ENCODE peak calls at places on chromosomes 4 and X, in six cellular contexts. J is SK-N-SH, H is uterus, A is neural progenitor cell, G is mucosa of descending colon, L is astrocyte. O is an unnamed sample. For H3K9me3, the result is how much of the 10 kb centered on the place peaks cover.

GRCh38 chr4:55409468-55410171 is 13.9 kb downstream of the TMEM165 start:
- DNase-seq in J (no peak), H (no peak), A (peak), G (no peak), L (no peak), O (no peak)

GRCh38 chrX:44945736-44946135 is 72.7 kb downstream of the KDM6A start:
- DNase-seq in J (no peak), H (no peak), A (no peak), G (no peak), L (no peak), O (no peak)

GRCh38 chr4:655735-656151 is 18.3 kb downstream of the ATP5ME start:
- DNase-seq in J (no peak), H (no peak), A (peak), G (peak), L (no peak), O (no peak)

GRCh38 chrX:9597361-9598035 is 132.6 kb downstream of the TBL1X start:
- DNase-seq in J (no peak), H (no peak), A (no peak), G (no peak), L (no peak), O (no peak)

GRCh38 chr4:75497133-75497532 is 17.1 kb downstream of the RCHY1 start:
- DNase-seq in J (no peak), H (no peak), A (no peak), G (no peak), L (peak), O (no peak)

GRCh38 chr4:24690436-24690835 is 104.9 kb upstream of the SOD3 start:
- DNase-seq in J (no peak), H (no peak), A (no peak), G (no peak), L (no peak), O (no peak)

GRCh38 chr4:112284662-112285411 is 867 bp downstream of the TIFA start:
- DNase-seq in J (peak), H (no peak), A (no peak), G (peak), L (peak), O (peak)

GRCh38 chrX:336227-336626 is 17.6 kb upstream of the GTPBP6 start:
- DNase-seq in J (no peak), H (no peak), A (no peak), G (peak), L (no peak), O (no peak)

GRCh38 chrX:123361371-123361770 is 177.3 kb downstream of the GRIA3 start:
- DNase-seq in J (no peak), H (no peak), A (no peak), G (no peak), L (peak), O (no peak)

DNA sequence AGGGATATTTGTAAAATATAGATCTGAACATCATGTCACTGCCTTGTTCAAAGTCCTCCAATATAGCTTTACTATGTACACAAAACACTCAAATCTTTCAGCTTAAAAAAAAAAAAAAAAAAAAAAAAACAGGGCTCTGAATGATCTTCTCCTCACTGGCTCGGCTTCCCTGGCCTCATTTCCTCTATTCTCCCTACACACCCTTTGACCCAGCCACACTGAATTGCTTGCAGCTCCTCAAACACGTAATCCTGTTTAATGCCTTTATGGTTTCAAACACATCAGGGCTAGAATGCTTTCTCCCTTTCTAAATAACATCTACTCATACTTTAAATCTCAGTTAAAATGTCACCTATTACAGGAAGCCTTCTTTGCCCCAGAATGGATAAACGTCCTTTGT is 60.8 kb downstream of the MTMR8 start:
- DNase-seq in J (no peak), H (no peak), A (peak), G (no peak), L (no peak), O (no peak)
- H3K9me3 ChIP-seq in J (under half), H (under half), A (under half), G (under half), L (under half), O (under half)

GRCh38 chr4:169189372-169189771 is 81.4 kb downstream of the SH3RF1 start:
- DNase-seq in J (no peak), H (no peak), A (no peak), G (no peak), L (no peak), O (no peak)
- TF ChIP-seq CTCF in J (no peak), H (no peak), A (no peak), G (no peak), L (no peak), O (no peak)

GRCh38 chr4:133960975-133961374 is 240.6 kb downstream of the PABPC4L start:
- DNase-seq in J (no peak), H (no peak), A (no peak), G (no peak), L (no peak), O (no peak)
- H3K9me3 ChIP-seq in J (under half), H (under half), A (under half), G (under half), L (under half), O (under half)

GRCh38 chrX:110444996-110445395 is 86.3 kb downstream of the RTL9 start:
- DNase-seq in J (no peak), H (no peak), A (no peak), G (no peak), L (no peak), O (no peak)

GRCh38 chrX:110448459-110448858 is 89.8 kb downstream of the RTL9 start:
- DNase-seq in J (no peak), H (no peak), A (no peak), G (no peak), L (no peak), O (no peak)

GRCh38 chrX:110440016-110440805 is 81.6 kb downstream of the RTL9 start:
- DNase-seq in J (no peak), H (no peak), A (no peak), G (no peak), L (no peak), O (no peak)

GRCh38 chrX:110437686-110438085 is 79.0 kb downstream of the RTL9 start:
- DNase-seq in J (no peak), H (no peak), A (no peak), G (no peak), L (no peak), O (no peak)

DNA sequence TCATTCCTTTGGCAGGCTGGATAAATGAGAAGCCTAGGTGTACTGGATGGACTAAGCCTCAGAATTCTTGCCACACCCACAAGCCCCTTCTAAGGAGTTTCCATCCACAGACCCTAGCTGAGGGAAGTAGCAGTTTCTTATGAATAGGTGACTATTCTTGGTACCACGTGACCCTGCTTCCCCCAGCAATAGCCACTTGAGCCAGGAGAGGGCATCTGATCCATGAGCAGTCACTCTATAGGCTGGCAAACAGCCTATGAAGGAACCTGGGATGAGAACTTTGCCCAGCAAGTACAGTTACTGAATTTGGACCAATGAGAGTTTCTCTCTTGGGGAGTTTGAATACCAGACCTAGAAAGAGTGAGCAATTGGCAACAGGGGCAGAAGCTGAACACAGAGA is 84.0 kb downstream of the RTL9 start:
- DNase-seq in J (peak), H (no peak), A (peak), G (no peak), L (peak), O (peak)
- TF ChIP-seq CTCF in J (peak), H (no peak), A (peak), G (no peak), L (peak), O (peak)

DNA sequence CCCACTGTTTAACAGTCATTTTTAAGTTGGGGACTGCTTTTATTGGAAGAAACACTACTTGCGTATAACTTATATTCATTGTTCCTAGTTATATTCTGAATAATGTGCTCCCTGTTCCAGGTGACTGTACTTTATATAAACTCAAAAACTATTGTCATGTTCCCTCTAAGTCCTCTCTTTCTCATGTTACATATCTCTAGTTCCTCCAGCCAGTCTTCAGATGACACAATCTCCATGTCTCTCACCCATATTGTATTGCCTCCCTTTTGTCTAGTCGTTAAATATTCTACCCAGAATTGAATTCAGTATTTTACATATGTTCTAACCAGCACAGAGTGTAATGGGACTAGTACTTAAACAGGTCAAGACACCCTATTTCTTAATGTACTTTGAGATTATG is 5.3 kb downstream of the VAMP7 start:
- DNase-seq in J (no peak), H (no peak), A (no peak), G (no peak), L (no peak), O (no peak)
- H3K9me3 ChIP-seq in J (under half), H (under half), A (under half), G (under half), L (under half), O (under half)

GRCh38 chr4:177032341-177032740 is 239.6 kb upstream of the VEGFC start:
- DNase-seq in J (no peak), H (no peak), A (no peak), G (no peak), L (no peak), O (no peak)

GRCh38 chr4:177033632-177034031 is 240.9 kb upstream of the VEGFC start:
- DNase-seq in J (no peak), H (no peak), A (no peak), G (no peak), L (no peak), O (no peak)

GRCh38 chr4:177033130-177033529 is 240.4 kb upstream of the VEGFC start:
- DNase-seq in J (no peak), H (no peak), A (peak), G (no peak), L (no peak), O (no peak)
- TF ChIP-seq CTCF in J (peak), H (no peak), A (peak), G (no peak), L (no peak), O (peak)

DNA sequence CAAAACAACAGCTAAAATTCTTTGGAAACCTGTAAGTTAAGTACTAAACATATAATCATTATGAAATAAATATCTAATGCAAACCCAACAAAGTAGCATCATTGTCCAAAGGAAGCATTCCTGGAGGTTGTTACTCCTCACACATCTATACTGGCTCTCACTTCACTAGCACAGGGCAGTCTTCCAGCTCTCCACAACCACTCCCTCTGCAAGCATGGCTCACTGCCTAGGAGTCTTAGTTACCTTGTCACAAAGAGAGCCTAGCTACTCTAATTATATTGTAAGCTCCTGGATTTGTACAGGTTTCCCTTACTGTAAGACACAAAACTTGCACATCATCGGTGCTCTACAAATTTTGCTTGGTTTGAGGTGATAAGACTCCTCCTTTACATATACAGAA is 76.1 kb downstream of the AMMECR1 start:
- DNase-seq in J (no peak), H (no peak), A (no peak), G (no peak), L (peak), O (no peak)
- H3K9me3 ChIP-seq in J (under half), H (under half), A (under half), G (under half), L (under half), O (under half)

O was measured in WERI-Rb-1.